ENCODE peak calls at places on chromosome 13, in six cellular contexts. F is neural crest cell, R is fibroblast of lung, K is cardiac fibroblast, C is brain pericyte, S is H7. N is an unnamed sample.
A peak's percentile ranks its signal among the peaks of the same experiment; 100 is the strongest.

GRCh38 chr13:97600438-97601080 is 166.6 kb downstream of the RAP2A start:
- DNase-seq in F (no peak), R (peak; percentile 86), K (peak; percentile 84), C (peak; percentile 39), S (no peak), N (peak; percentile 26)

GRCh38 chr13:80649274-80649673 is 308.3 kb upstream of the SPRY2 start:
- DNase-seq in F (no peak), R (no peak), K (no peak), C (no peak), S (no peak), N (no peak)

GRCh38 chr13:109973279-109973678 is 186.9 kb upstream of the IRS2 start:
- DNase-seq in F (no peak), R (no peak), K (no peak), C (no peak), S (no peak), N (no peak)

GRCh38 chr13:47457631-47458030 is 543.4 kb downstream of the SUCLA2 start:
- DNase-seq in F (no peak), R (peak; percentile 86), K (peak; percentile 64), C (no peak), S (no peak), N (peak; percentile 49)

GRCh38 chr13:64029343-64030093 is 2613.9 kb upstream of the PCDH20 start:
- DNase-seq in F (no peak), R (no peak), K (no peak), C (no peak), S (no peak), N (no peak)

GRCh38 chr13:52127378-52127777 is 1.5 kb downstream of the NEK5 start:
- DNase-seq in F (no peak), R (no peak), K (peak; percentile 42), C (no peak), S (no peak), N (peak; percentile 91)

GRCh38 chr13:26759907-26760834 is at the start of gene GPR12:
- DNase-seq in F (peak; percentile 4), R (peak; percentile 11), K (peak; percentile 10), C (no peak), S (peak; percentile 74), N (peak; percentile 87)

GRCh38 chr13:110454227-110454859 is 107.2 kb downstream of the RAB20 start:
- DNase-seq in F (no peak), R (no peak), K (no peak), C (no peak), S (no peak), N (no peak)

GRCh38 chr13:71303144-71303543 is 563.9 kb downstream of the DACH1 start:
- DNase-seq in F (no peak), R (no peak), K (peak; percentile 2), C (no peak), S (no peak), N (no peak)

GRCh38 chr13:20109037-20109436 is 51.8 kb downstream of the GJA3 start:
- DNase-seq in F (no peak), R (no peak), K (no peak), C (no peak), S (no peak), N (no peak)

GRCh38 chr13:97191143-97191542 is 31.0 kb upstream of the MBNL2 start:
- DNase-seq in F (no peak), R (no peak), K (no peak), C (no peak), S (no peak), N (no peak)

GRCh38 chr13:110179116-110179857 is 127.7 kb downstream of the COL4A1 start:
- DNase-seq in F (no peak), R (no peak), K (no peak), C (no peak), S (no peak), N (no peak)

GRCh38 chr13:110536006-110536693 is 25.4 kb downstream of the RAB20 start:
- DNase-seq in F (no peak), R (no peak), K (no peak), C (no peak), S (no peak), N (peak; percentile 35)

GRCh38 chr13:109647046-109647445 is 139.3 kb downstream of the IRS2 start:
- DNase-seq in F (no peak), R (no peak), K (peak; percentile 81), C (no peak), S (no peak), N (no peak)

GRCh38 chr13:75803175-75803611 is 167.1 kb downstream of the LMO7 start:
- DNase-seq in F (no peak), R (no peak), K (no peak), C (no peak), S (peak; percentile 36), N (no peak)

GRCh38 chr13:39106216-39106995 is 68.2 kb downstream of the NHLRC3 start:
- DNase-seq in F (no peak), R (no peak), K (no peak), C (no peak), S (no peak), N (no peak)

GRCh38 chr13:113566227-113566561 is 18.4 kb upstream of the TFDP1 start:
- DNase-seq in F (no peak), R (no peak), K (no peak), C (no peak), S (no peak), N (peak; percentile 73)

GRCh38 chr13:99525967-99526366 is 24.7 kb downstream of the TM9SF2 start:
- DNase-seq in F (no peak), R (no peak), K (no peak), C (no peak), S (no peak), N (peak; percentile 21)

GRCh38 chr13:25945596-25945995 is 106.2 kb downstream of the SHISA2 start:
- DNase-seq in F (no peak), R (peak; percentile 17), K (peak; percentile 22), C (peak; percentile 64), S (no peak), N (no peak)

GRCh38 chr13:112446347-112446861 is 70.2 kb downstream of the SPACA7 start:
- DNase-seq in F (no peak), R (no peak), K (no peak), C (no peak), S (peak; percentile 59), N (peak; percentile 91)

GRCh38 chr13:27016871-27017270 is 154.7 kb downstream of the USP12 start:
- DNase-seq in F (no peak), R (no peak), K (no peak), C (no peak), S (no peak), N (no peak)

GRCh38 chr13:24662195-24663088 is 17.8 kb upstream of the ATP12A start:
- DNase-seq in F (no peak), R (no peak), K (no peak), C (no peak), S (no peak), N (no peak)

GRCh38 chr13:87661471-87661870 is 9.7 kb upstream of the SLITRK5 start:
- DNase-seq in F (no peak), R (peak; percentile 88), K (no peak), C (peak; percentile 24), S (no peak), N (no peak)

GRCh38 chr13:40385858-40386180 is 280.6 kb downstream of the FOXO1 start:
- DNase-seq in F (no peak), R (no peak), K (no peak), C (no peak), S (no peak), N (no peak)

GRCh38 chr13:113493315-113493951 is 2.9 kb upstream of the DCUN1D2 start:
- DNase-seq in F (no peak), R (peak; percentile 98), K (peak; percentile 92), C (peak; percentile 84), S (no peak), N (peak; percentile 96)

GRCh38 chr13:55553736-55554135 is 1587.0 kb upstream of the PRR20A start:
- DNase-seq in F (no peak), R (no peak), K (no peak), C (no peak), S (no peak), N (no peak)